ENCODE peak calls at places on chromosomes 2 and 18, in four cellular contexts. M is kidney, F is astrocyte of the spinal cord, C is COR-L47. I is an unnamed sample.

GRCh38 chr2:233593201-233593600 is 24.2 kb upstream of the UGT1A8 start:
- DNase-seq in M (no peak), F (no peak), C (no peak), I (no peak)

GRCh38 chr2:4903676-4904348 is 788.4 kb upstream of the SOX11 start:
- DNase-seq in M (no peak), F (no peak), C (no peak), I (no peak)

GRCh38 chr2:182559623-182560022 is 132.8 kb upstream of the PDE1A start:
- DNase-seq in M (no peak), F (peak), C (no peak), I (no peak)

GRCh38 chr2:128425731-128426620 is 107.3 kb upstream of the HS6ST1 start:
- DNase-seq in M (peak), F (peak), C (no peak), I (peak)

GRCh38 chr18:62336618-62337017 is 11.5 kb downstream of the TNFRSF11A start:
- DNase-seq in M (no peak), F (no peak), C (no peak), I (no peak)

GRCh38 chr18:1668284-1668683 is 763.6 kb downstream of the ADCYAP1 start:
- DNase-seq in M (no peak), F (no peak), C (no peak), I (no peak)

GRCh38 chr2:3025984-3026383 is 351.6 kb downstream of the EIPR1 start:
- DNase-seq in M (no peak), F (no peak), C (no peak), I (no peak)

GRCh38 chr2:158740591-158740990 is 54.5 kb upstream of the DAPL1 start:
- DNase-seq in M (no peak), F (no peak), C (no peak), I (no peak)

GRCh38 chr2:207239754-207240494 is 74.2 kb upstream of the KLF7 start:
- DNase-seq in M (no peak), F (peak), C (no peak), I (no peak)

GRCh38 chr2:176653856-176654443 is 384.7 kb downstream of the MTX2 start:
- DNase-seq in M (peak), F (peak), C (peak), I (peak)

GRCh38 chr2:225002656-225003045 is 39.6 kb downstream of the DOCK10 start:
- DNase-seq in M (no peak), F (no peak), C (peak), I (no peak)

GRCh38 chr2:86233464-86233863 is 34.2 kb downstream of the MRPL35 start:
- DNase-seq in M (no peak), F (no peak), C (no peak), I (no peak)

GRCh38 chr18:78390348-78390929 is 589.2 kb upstream of the SALL3 start:
- DNase-seq in M (no peak), F (no peak), C (no peak), I (no peak)

GRCh38 chr2:226551522-226552250 is 247.9 kb downstream of the IRS1 start:
- DNase-seq in M (no peak), F (no peak), C (no peak), I (no peak)

I was measured in posterior vena cava.